ENCODE peak calls at places on chromosomes 7 and 10, in five cellular contexts. K, U, C, Z and L are unnamed samples.

GRCh38 chr7:98128346-98128745 is 21.7 kb downstream of the LMTK2 start:
- DNase-seq in K (no peak), U (no peak), C (no peak), Z (no peak), L (no peak)

GRCh38 chr7:157684596-157685429 is 348.0 kb downstream of the DNAJB6 start:
- DNase-seq in K (no peak), U (no peak), C (peak), Z (no peak), L (no peak)

GRCh38 chr7:91013078-91013477 is 251.2 kb upstream of the FZD1 start:
- DNase-seq in K (no peak), U (no peak), C (no peak), Z (no peak), L (no peak)

GRCh38 chr10:103153765-103154197 is 39.3 kb downstream of the NT5C2 start:
- DNase-seq in K (no peak), U (no peak), C (peak), Z (no peak), L (no peak)

GRCh38 chr7:41576176-41576575 is 126.7 kb downstream of the INHBA start:
- DNase-seq in K (no peak), U (no peak), C (no peak), Z (no peak), L (no peak)

GRCh38 chr10:27388761-27389399 is 115.2 kb upstream of the RAB18 start:
- DNase-seq in K (no peak), U (no peak), C (no peak), Z (no peak), L (no peak)

GRCh38 chr7:98352621-98353020 is 48.3 kb downstream of the BAIAP2L1 start:
- DNase-seq in K (no peak), U (no peak), C (peak), Z (no peak), L (peak)

GRCh38 chr10:44974628-44975431 is 3.8 kb downstream of the DEPP1 start:
- DNase-seq in K (peak), U (peak), C (peak), Z (peak), L (peak)

GRCh38 chr7:82036146-82036886 is 266.5 kb upstream of the HGF start:
- DNase-seq in K (no peak), U (no peak), C (peak), Z (no peak), L (no peak)

GRCh38 chr10:116848032-116848911 is 1.0 kb upstream of the ENO4 start:
- DNase-seq in K (no peak), U (no peak), C (peak), Z (peak), L (no peak)

GRCh38 chr10:87818505-87819273 is 663 bp upstream of the ATAD1 start:
- DNase-seq in K (peak), U (peak), C (peak), Z (peak), L (peak)

GRCh38 chr10:56537984-56538383 is 176.9 kb upstream of the ZWINT start:
- DNase-seq in K (no peak), U (no peak), C (peak), Z (no peak), L (no peak)

GRCh38 chr10:19117419-19117818 is 68.8 kb downstream of the MALRD1 start:
- DNase-seq in K (no peak), U (no peak), C (no peak), Z (no peak), L (no peak)

GRCh38 chr10:113126506-113127192 is 176.6 kb downstream of the TCF7L2 start:
- DNase-seq in K (peak), U (peak), C (peak), Z (peak), L (peak)

GRCh38 chr7:111933614-111934013 is 272.6 kb downstream of the DOCK4 start:
- DNase-seq in K (no peak), U (no peak), C (peak), Z (no peak), L (no peak)

GRCh38 chr7:140349172-140349771 is 49.1 kb downstream of the SLC37A3 start:
- DNase-seq in K (no peak), U (no peak), C (peak), Z (no peak), L (no peak)

GRCh38 chr10:71621263-71621751 is 98.3 kb downstream of the C10orf105 start:
- DNase-seq in K (no peak), U (no peak), C (no peak), Z (no peak), L (no peak)